ENCODE peak calls at places on chromosome 21, in seven cellular contexts. One of them, this sample, is unnamed.

GRCh38 chr21:17782051-17782450 is 37.1 kb downstream of the C21orf91 start:
- DNase-seq in A172: no peak
- DNase-seq in hepatic stellate cell: no peak
- DNase-seq in mesenchymal stem cell: no peak
- DNase-seq in HEK293T: no peak
- DNase-seq in GM23248: no peak
- DNase-seq in H54: no peak
- DNase-seq in this sample: no peak

GRCh38 chr21:18716578-18717138 is 313.1 kb upstream of the TMPRSS15 start:
- DNase-seq in H54: no peak
- DNase-seq in mesenchymal stem cell: no peak
- DNase-seq in HEK293T: no peak
- DNase-seq in hepatic stellate cell: no peak
- DNase-seq in A172: no peak
- DNase-seq in GM23248: no peak
- DNase-seq in this sample: no peak

GRCh38 chr21:23699402-23699801 is 1907.9 kb downstream of the MRPL39 start:
- DNase-seq in HEK293T: no peak
- DNase-seq in GM23248: no peak
- DNase-seq in H54: no peak
- DNase-seq in mesenchymal stem cell: no peak
- DNase-seq in hepatic stellate cell: no peak
- DNase-seq in A172: no peak
- DNase-seq in this sample: no peak

GRCh38 chr21:25578070-25578961 is 29.0 kb downstream of the MRPL39 start:
- DNase-seq in mesenchymal stem cell: no peak
- DNase-seq in hepatic stellate cell: no peak
- DNase-seq in GM23248: no peak
- DNase-seq in HEK293T: no peak
- DNase-seq in A172: peak
- DNase-seq in H54: no peak
- DNase-seq in this sample: peak

GRCh38 chr21:29164330-29164942 is 34.0 kb downstream of the MAP3K7CL start:
- DNase-seq in hepatic stellate cell: peak
- DNase-seq in HEK293T: peak
- DNase-seq in mesenchymal stem cell: peak
- DNase-seq in A172: peak
- DNase-seq in GM23248: peak
- DNase-seq in H54: no peak
- DNase-seq in this sample: peak

GRCh38 chr21:45550552-45551210 is 8.4 kb upstream of the SLC19A1 start:
- DNase-seq in HEK293T: no peak
- DNase-seq in GM23248: no peak
- DNase-seq in mesenchymal stem cell: no peak
- DNase-seq in A172: no peak
- DNase-seq in H54: no peak
- DNase-seq in hepatic stellate cell: no peak
- DNase-seq in this sample: no peak

GRCh38 chr21:30463713-30464112 is 16.5 kb downstream of the KRTAP19-1 start:
- DNase-seq in H54: no peak
- DNase-seq in HEK293T: no peak
- DNase-seq in hepatic stellate cell: no peak
- DNase-seq in A172: peak
- DNase-seq in mesenchymal stem cell: no peak
- DNase-seq in GM23248: no peak
- DNase-seq in this sample: no peak

GRCh38 chr21:29304577-29304976 is 5.9 kb downstream of the BACH1 start:
- DNase-seq in HEK293T: no peak
- DNase-seq in H54: no peak
- DNase-seq in mesenchymal stem cell: no peak
- DNase-seq in hepatic stellate cell: no peak
- DNase-seq in A172: no peak
- DNase-seq in GM23248: no peak
- DNase-seq in this sample: peak

GRCh38 chr21:17576080-17576835 is 36.4 kb downstream of the BTG3 start:
- DNase-seq in mesenchymal stem cell: no peak
- DNase-seq in HEK293T: peak
- DNase-seq in H54: no peak
- DNase-seq in GM23248: no peak
- DNase-seq in A172: peak
- DNase-seq in hepatic stellate cell: no peak
- DNase-seq in this sample: no peak

GRCh38 chr21:17387030-17387617 is 125.7 kb upstream of the CXADR start:
- DNase-seq in mesenchymal stem cell: peak
- DNase-seq in hepatic stellate cell: peak
- DNase-seq in HEK293T: peak
- DNase-seq in A172: peak
- DNase-seq in GM23248: peak
- DNase-seq in H54: peak
- DNase-seq in this sample: peak

GRCh38 chr21:22363504-22363903 is 1365.3 kb downstream of the NCAM2 start:
- DNase-seq in hepatic stellate cell: no peak
- DNase-seq in mesenchymal stem cell: no peak
- DNase-seq in GM23248: no peak
- DNase-seq in HEK293T: no peak
- DNase-seq in A172: no peak
- DNase-seq in H54: no peak
- DNase-seq in this sample: no peak

GRCh38 chr21:44090332-44090731 is 16.9 kb upstream of the PWP2 start:
- DNase-seq in GM23248: no peak
- DNase-seq in A172: no peak
- DNase-seq in HEK293T: no peak
- DNase-seq in hepatic stellate cell: no peak
- DNase-seq in H54: no peak
- DNase-seq in mesenchymal stem cell: no peak
- DNase-seq in this sample: no peak

GRCh38 chr21:20404915-20405314 is 593.3 kb upstream of the NCAM2 start:
- DNase-seq in A172: no peak
- DNase-seq in GM23248: no peak
- DNase-seq in HEK293T: no peak
- DNase-seq in H54: no peak
- DNase-seq in mesenchymal stem cell: no peak
- DNase-seq in hepatic stellate cell: no peak
- DNase-seq in this sample: no peak

GRCh38 chr21:33761104-33762036 is 119.1 kb downstream of the ITSN1 start:
- DNase-seq in hepatic stellate cell: peak
- DNase-seq in H54: peak
- DNase-seq in mesenchymal stem cell: peak
- DNase-seq in GM23248: peak
- DNase-seq in A172: peak
- DNase-seq in HEK293T: peak
- DNase-seq in this sample: peak

GRCh38 chr21:42671778-42672593 is 18.6 kb downstream of the PDE9A start:
- DNase-seq in GM23248: no peak
- DNase-seq in H54: no peak
- DNase-seq in A172: peak
- DNase-seq in HEK293T: no peak
- DNase-seq in mesenchymal stem cell: peak
- DNase-seq in hepatic stellate cell: no peak
- DNase-seq in this sample: no peak

GRCh38 chr21:40568756-40569155 is 278.2 kb downstream of the DSCAM start:
- DNase-seq in GM23248: no peak
- DNase-seq in HEK293T: no peak
- DNase-seq in mesenchymal stem cell: no peak
- DNase-seq in hepatic stellate cell: no peak
- DNase-seq in H54: no peak
- DNase-seq in A172: no peak
- DNase-seq in this sample: no peak

GRCh38 chr21:42093991-42094417 is 22.9 kb downstream of the UMODL1 start:
- DNase-seq in GM23248: peak
- DNase-seq in HEK293T: no peak
- DNase-seq in H54: peak
- DNase-seq in A172: peak
- DNase-seq in mesenchymal stem cell: peak
- DNase-seq in hepatic stellate cell: peak
- DNase-seq in this sample: peak

This sample was measured in EL.